ENCODE peak calls at places on chromosome 13, in eight cellular contexts. G is skeletal muscle cell; T is lung microvascular endothelial cell; B is HTR-8/SVneo; A is stimulated activated CD4-positive, alpha-beta T cell treated with anti-CD3 and anti-CD28 coated beads, TNF-alpha, amount 100 ng/mL, for 1 hour; H is iris pigment epithelial cell; O is breast epithelium; E is AG09319. Z is an unnamed sample.

GRCh38 chr13:114015608-114016295 is 41.9 kb upstream of the C13orf46 start:
- DNase-seq in B (no peak), T (no peak), O (no peak), A (no peak), G (peak), E (no peak), H (no peak), Z (no peak)

GRCh38 chr13:31913459-31913858 is 118.1 kb upstream of the FRY start:
- DNase-seq in B (no peak), A (no peak), H (no peak), O (no peak), T (no peak), E (peak), G (no peak), Z (no peak)

GRCh38 chr13:66950666-66951065 is 279.5 kb downstream of the PCDH9 start:
- DNase-seq in A (no peak), O (no peak), B (no peak), T (no peak), H (no peak), E (no peak), G (no peak), Z (no peak)

GRCh38 chr13:102799544-102800144 is 725 bp downstream of the BIVM start:
- DNase-seq in E (no peak), A (no peak), H (peak), B (no peak), T (peak), G (no peak), O (no peak), Z (peak)

GRCh38 chr13:74570834-74571233 is 436.6 kb upstream of the KLF12 start:
- DNase-seq in G (peak), T (no peak), B (no peak), E (no peak), A (no peak), O (no peak), H (no peak), Z (no peak)

GRCh38 chr13:85597790-85598500 is 201.3 kb downstream of the SLITRK6 start:
- DNase-seq in G (peak), B (no peak), H (peak), O (no peak), A (no peak), E (no peak), T (no peak), Z (no peak)

GRCh38 chr13:27622102-27622820 is 569 bp downstream of the POLR1D start:
- DNase-seq in G (no peak), A (no peak), H (peak), B (no peak), T (peak), E (no peak), O (no peak), Z (no peak)

GRCh38 chr13:31068119-31068423 is 93.6 kb downstream of the HSPH1 start:
- DNase-seq in O (no peak), A (no peak), E (no peak), T (no peak), G (no peak), B (no peak), H (no peak), Z (no peak)

GRCh38 chr13:101390461-101390860 is 25.8 kb downstream of the NALCN start:
- DNase-seq in T (peak), E (no peak), O (no peak), A (no peak), B (no peak), G (no peak), H (peak), Z (no peak)

GRCh38 chr13:99501952-99502310 is 659 bp downstream of the TM9SF2 start:
- DNase-seq in H (peak), B (no peak), O (no peak), A (no peak), T (peak), E (no peak), G (no peak), Z (no peak)

GRCh38 chr13:60178327-60178726 is 14.6 kb upstream of the DIAPH3 start:
- DNase-seq in B (no peak), G (no peak), H (no peak), O (no peak), T (no peak), A (no peak), E (no peak), Z (no peak)

GRCh38 chr13:84563611-84564010 is 681.3 kb upstream of the SLITRK1 start:
- DNase-seq in T (no peak), O (no peak), E (no peak), H (no peak), B (no peak), A (no peak), G (no peak), Z (no peak)

GRCh38 chr13:113452942-113453901 is at the start of gene ADPRHL1:
- DNase-seq in O (peak), H (no peak), T (no peak), B (no peak), G (no peak), E (no peak), A (no peak), Z (no peak)

GRCh38 chr13:106129273-106129672 is 406.2 kb downstream of the EFNB2 start:
- DNase-seq in T (no peak), H (no peak), E (no peak), A (no peak), G (no peak), O (no peak), B (no peak), Z (no peak)

GRCh38 chr13:105452895-105453294 is 1082.6 kb downstream of the EFNB2 start:
- DNase-seq in T (peak), B (no peak), O (no peak), E (no peak), H (no peak), G (no peak), A (no peak), Z (no peak)

GRCh38 chr13:110410000-110410399 is 102.9 kb downstream of the COL4A2 start:
- DNase-seq in B (no peak), E (no peak), H (no peak), O (no peak), T (no peak), G (no peak), A (no peak), Z (no peak)

GRCh38 chr13:76879211-76879875 is 6.9 kb downstream of the KCTD12 start:
- DNase-seq in O (no peak), H (peak), B (no peak), A (peak), G (peak), T (peak), E (no peak), Z (no peak)

GRCh38 chr13:22287343-22287922 is 616.6 kb downstream of the FGF9 start:
- DNase-seq in O (no peak), T (no peak), H (no peak), B (no peak), G (peak), A (no peak), E (no peak), Z (no peak)

GRCh38 chr13:106490887-106491321 is 44.6 kb downstream of the EFNB2 start:
- DNase-seq in A (no peak), H (no peak), B (no peak), G (no peak), T (peak), E (no peak), O (no peak), Z (no peak)

GRCh38 chr13:37026778-37027177 is 26.2 kb downstream of the EXOSC8 start:
- DNase-seq in A (no peak), O (no peak), H (peak), T (peak), G (no peak), E (no peak), B (no peak), Z (no peak)

GRCh38 chr13:106507560-106508274 is 27.7 kb downstream of the EFNB2 start:
- DNase-seq in E (no peak), T (peak), O (no peak), B (peak), H (peak), G (peak), A (no peak), Z (no peak)